ENCODE peak calls at places on chromosomes 5 and 9, in seven cellular contexts. U is adrenal gland; Y is activated naive CD4-positive, alpha-beta T cell treated with anti-CD3 and anti-CD28 coated beads, Interleukin-2, amount 50 U/mL, for 72 hours; M is NCI-H1417; P is HuH-7.5; I is lower leg skin; O is MM.1S. D is an unnamed sample.

GRCh38 chr5:73369283-73369682 is 79.3 kb downstream of the FOXD1 start:
- DNase-seq in U (no peak), Y (no peak), M (no peak), P (no peak), I (no peak), O (no peak), D (no peak)

GRCh38 chr9:113985968-113986585 is 92.0 kb downstream of the AMBP start:
- DNase-seq in U (peak; percentile 81), Y (no peak), M (no peak), P (no peak), I (no peak), O (no peak), D (no peak)

GRCh38 chr9:935348-935965 is 41.0 kb upstream of the DMRT3 start:
- DNase-seq in U (no peak), Y (no peak), M (peak; percentile 83), P (no peak), I (no peak), O (no peak), D (no peak)

GRCh38 chr9:971901-972511 is 4.4 kb upstream of the DMRT3 start:
- DNase-seq in U (no peak), Y (peak; percentile 26), M (no peak), P (no peak), I (no peak), O (no peak), D (no peak)

GRCh38 chr9:17613723-17614122 is 34.9 kb downstream of the SH3GL2 start:
- DNase-seq in U (no peak), Y (no peak), M (peak; percentile 7), P (no peak), I (no peak), O (no peak), D (no peak)

GRCh38 chr5:66074891-66075290 is 69.2 kb upstream of the SREK1 start:
- DNase-seq in U (no peak), Y (no peak), M (peak; percentile 29), P (no peak), I (no peak), O (no peak), D (no peak)

GRCh38 chr5:76521240-76521758 is 101.9 kb downstream of the F2RL2 start:
- DNase-seq in U (no peak), Y (no peak), M (no peak), P (no peak), I (no peak), O (peak; percentile 61), D (no peak)

GRCh38 chr9:102354041-102354440 is 615.6 kb upstream of the GRIN3A start:
- DNase-seq in U (no peak), Y (no peak), M (no peak), P (no peak), I (no peak), O (no peak), D (no peak)

GRCh38 chr5:177547736-177548135 is 6.6 kb downstream of the FAM193B start:
- DNase-seq in U (no peak), Y (no peak), M (no peak), P (no peak), I (no peak), O (no peak), D (no peak)

GRCh38 chr9:94837404-94837803 is 110.9 kb downstream of the AOPEP start:
- DNase-seq in U (no peak), Y (no peak), M (no peak), P (no peak), I (no peak), O (no peak), D (no peak)

GRCh38 chr9:20941177-20941690 is 90.2 kb downstream of the HACD4 start:
- DNase-seq in U (peak; percentile 53), Y (peak; percentile 46), M (peak; percentile 84), P (peak; percentile 16), I (peak; percentile 32), O (peak; percentile 63), D (peak; percentile 78)

GRCh38 chr5:81854485-81854884 is 103.6 kb upstream of the SSBP2 start:
- DNase-seq in U (no peak), Y (no peak), M (peak; percentile 47), P (no peak), I (no peak), O (peak; percentile 52), D (no peak)

GRCh38 chr5:1824903-1825841 is 24.0 kb downstream of the NDUFS6 start:
- DNase-seq in U (no peak), Y (no peak), M (no peak), P (no peak), I (no peak), O (no peak), D (no peak)

GRCh38 chr9:112086627-112087026 is 88.5 kb downstream of the SUSD1 start:
- DNase-seq in U (no peak), Y (no peak), M (peak; percentile 53), P (no peak), I (no peak), O (no peak), D (peak; percentile 45)

GRCh38 chr5:74093501-74093993 is 467.6 kb downstream of the ARHGEF28 start:
- DNase-seq in U (no peak), Y (no peak), M (no peak), P (no peak), I (no peak), O (no peak), D (no peak)

GRCh38 chr9:134854541-134854981 is 26.0 kb upstream of the FCN2 start:
- DNase-seq in U (peak; percentile 7), Y (no peak), M (no peak), P (no peak), I (no peak), O (no peak), D (no peak)

GRCh38 chr9:136519263-136520052 is 26.4 kb downstream of the NOTCH1 start:
- DNase-seq in U (no peak), Y (no peak), M (no peak), P (no peak), I (no peak), O (no peak), D (no peak)

GRCh38 chr9:33880562-33881089 is 63.7 kb downstream of the UBE2R2 start:
- DNase-seq in U (no peak), Y (no peak), M (no peak), P (no peak), I (no peak), O (no peak), D (no peak)

D was measured in OCI-M1.